ENCODE peak calls at places on chromosome 12, in seven cellular contexts. B is heart left ventricle; G is GM06990; S is neural progenitor cell; P is fibroblast of lung; R is CD4-positive, alpha-beta memory T cell; X is neuronal stem cell. V is an unnamed sample. For H3K36me3, the result is how much of the 10 kb centered on the place peaks cover.

GRCh38 chr12:52230364-52231281 is 2.4 kb upstream of the KRT7 start:
- DNase-seq in G (no peak), S (peak), X (no peak), P (peak), R (no peak), B (no peak), V (peak)

GRCh38 chr12:55742719-55743130 is at the start of gene GDF11:
- DNase-seq in X (peak), R (peak), P (peak), G (peak), S (peak), B (peak), V (peak)

GRCh38 chr12:130152386-130152785 is 9.9 kb upstream of the FZD10 start:
- DNase-seq in P (no peak), B (no peak), G (no peak), X (no peak), S (no peak), R (no peak), V (no peak)

GRCh38 chr12:119363490-119363889 is 29.0 kb downstream of the CCDC60 start:
- DNase-seq in R (no peak), X (no peak), B (no peak), P (no peak), S (peak), G (no peak), V (no peak)

GRCh38 chr12:118311666-118312065 is 61.0 kb downstream of the TAOK3 start:
- DNase-seq in B (no peak), X (no peak), G (no peak), R (no peak), P (no peak), S (no peak), V (no peak)

GRCh38 chr12:55965941-55966407 is at the start of gene PMEL:
- DNase-seq in S (peak), B (no peak), R (no peak), P (no peak), X (peak), G (no peak), V (no peak)

GRCh38 chr12:40158592-40159111 is 52.8 kb upstream of the SLC2A13 start:
- DNase-seq in B (no peak), P (no peak), G (no peak), X (no peak), R (no peak), S (no peak), V (no peak)

GRCh38 chr12:27868165-27868564 is 88.1 kb upstream of the MANSC4 start:
- DNase-seq in G (no peak), R (no peak), B (no peak), X (no peak), P (peak), S (no peak), V (no peak)

GRCh38 chr12:28535216-28535615 is 345.0 kb downstream of the CCDC91 start:
- DNase-seq in X (no peak), R (no peak), P (peak), B (no peak), G (no peak), S (no peak), V (no peak)

GRCh38 chr12:26271024-26271423 is 75.7 kb downstream of the SSPN start:
- DNase-seq in P (no peak), R (no peak), G (no peak), X (no peak), S (no peak), B (no peak), V (no peak)

GRCh38 chr12:27333311-27334009 is 824 bp downstream of the BMAL2 start:
- DNase-seq in X (peak), B (peak), S (peak), P (no peak), G (peak), R (peak), V (peak)

GRCh38 chr12:90290980-90291975 is 582.6 kb upstream of the ATP2B1 start:
- DNase-seq in P (peak), S (no peak), R (no peak), B (no peak), X (no peak), G (no peak), V (no peak)

GRCh38 chr12:124616394-124617343 is 49.3 kb upstream of the NCOR2 start:
- DNase-seq in G (no peak), P (no peak), B (no peak), R (no peak), X (no peak), S (no peak), V (no peak)

GRCh38 chr12:96220902-96221301 is 26.7 kb downstream of the ELK3 start:
- DNase-seq in R (no peak), P (peak), G (no peak), B (peak), X (no peak), S (no peak), V (peak)

GRCh38 chr12:13911756-13912554 is 69.4 kb downstream of the GRIN2B start:
- DNase-seq in X (no peak), B (no peak), S (no peak), G (no peak), P (no peak), R (no peak), V (no peak)

GRCh38 chr12:66217342-66217929 is 28.4 kb downstream of the IRAK3 start:
- DNase-seq in G (no peak), S (no peak), B (no peak), R (no peak), P (no peak), X (no peak), V (no peak)

GRCh38 chr12:10633541-10633940 is 20.1 kb upstream of the MAGOHB start:
- DNase-seq in P (no peak), B (no peak), S (no peak), G (no peak), X (no peak), R (no peak), V (no peak)

GRCh38 chr12:85920324-85920947 is 46.3 kb downstream of the NTS start:
- DNase-seq in R (no peak), B (no peak), G (peak), X (peak), S (peak), P (peak), V (no peak)

GRCh38 chr12:51908876-51909592 is 1.7 kb downstream of the ACVRL1 start:
- DNase-seq in B (no peak), X (no peak), R (no peak), G (no peak), P (no peak), S (no peak), V (no peak)

GRCh38 chr12:27449011-27449410 is 2.5 kb downstream of the SMCO2 start:
- DNase-seq in R (no peak), P (no peak), S (no peak), B (no peak), X (no peak), G (no peak), V (no peak)

GRCh38 chr12:117069926-117070900 is 29.0 kb downstream of the TESC start:
- DNase-seq in R (no peak), G (no peak), B (no peak), S (peak), X (no peak), P (no peak), V (no peak)

GRCh38 chr12:69651922-69652321 is 41.2 kb upstream of the LRRC10 start:
- DNase-seq in P (no peak), B (no peak), R (no peak), X (no peak), S (no peak), G (no peak), V (no peak)

GRCh38 chr12:111435661-111436201 is 30.0 kb downstream of the SH2B3 start:
- DNase-seq in G (no peak), R (no peak), B (peak), X (no peak), S (no peak), P (no peak), V (no peak)

GRCh38 chr12:105741786-105742566 is 396.8 kb downstream of the NUAK1 start:
- DNase-seq in R (no peak), X (no peak), P (peak), S (no peak), G (no peak), B (peak), V (peak)

GRCh38 chr12:3863756-3864155 is 9.4 kb downstream of the PARP11 start:
- DNase-seq in R (no peak), B (no peak), S (no peak), G (no peak), X (no peak), P (no peak), V (no peak)

GRCh38 chr12:47775100-47775911 is 2.3 kb downstream of the SLC48A1 start:
- DNase-seq in G (no peak), B (peak), P (peak), R (no peak), S (no peak), X (no peak), V (no peak)

GRCh38 chr12:57811028-57811755 is 7.3 kb downstream of the AVIL start:
- DNase-seq in P (no peak), X (no peak), R (no peak), B (no peak), G (no peak), S (no peak), V (no peak)

GRCh38 chr12:109455706-109456105 is 21.4 kb downstream of the KCTD10 start:
- DNase-seq in X (no peak), B (no peak), G (no peak), S (no peak), R (no peak), P (no peak), V (no peak)
- H3K36me3 ChIP-seq in X (half or more), B (half or more), G (under half), S (under half), R (half or more), P (under half), V (half or more)

GRCh38 chr12:12671850-12672660 is 23.9 kb downstream of the GPR19 start:
- DNase-seq in B (no peak), S (no peak), R (no peak), G (no peak), P (peak), X (no peak), V (no peak)
- H3K36me3 ChIP-seq in B (under half), S (under half), R (under half), G (under half), P (under half), X (under half), V (under half)

GRCh38 chr12:75704664-75705063 is 193.3 kb upstream of the KRR1 start:
- DNase-seq in P (peak), G (no peak), S (no peak), B (no peak), R (no peak), X (no peak), V (no peak)
- H3K36me3 ChIP-seq in P (under half), G (under half), S (under half), B (under half), R (under half), X (under half), V (under half)

DNA sequence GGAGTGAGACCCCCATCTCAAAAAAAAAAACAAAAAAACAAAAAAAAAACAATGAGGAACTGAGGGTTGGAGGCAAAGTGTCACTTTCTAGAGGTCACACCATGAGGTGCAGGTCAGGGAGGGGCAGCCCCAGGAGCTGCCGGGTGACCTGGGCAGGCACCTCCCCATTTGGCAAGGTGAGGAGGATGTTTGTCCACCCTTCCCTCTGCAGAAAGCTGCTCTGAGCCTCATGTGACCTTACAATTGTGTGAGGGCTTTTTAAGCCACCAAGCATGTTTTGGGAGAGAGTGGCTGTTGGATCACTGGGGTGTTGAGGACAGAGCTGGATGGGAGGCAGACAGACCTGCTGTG is 49.6 kb downstream of the FOXN4 start:
- DNase-seq in G (no peak), X (no peak), B (no peak), S (no peak), R (no peak), P (no peak), V (no peak)
- H3K36me3 ChIP-seq in G (under half), X (under half), B (half or more), S (under half), R (under half), P (under half), V (under half)

V was measured in heart right ventricle.